ENCODE peak calls at places on chromosomes 6 and 20, in five cellular contexts. C is neural progenitor cell, S is iris pigment epithelial cell, W is mucosa of gallbladder, Z is NCI-H1930. T is an unnamed sample.

GRCh38 chr6:14975124-14975815 is 270.6 kb upstream of the JARID2 start:
- DNase-seq in C (peak), S (no peak), W (no peak), Z (no peak), T (peak)

GRCh38 chr6:112640895-112641294 is 293.8 kb downstream of the RFPL4B start:
- DNase-seq in C (no peak), S (peak), W (no peak), Z (no peak), T (peak)

GRCh38 chr6:159217595-159218275 is 48.5 kb downstream of the FNDC1 start:
- DNase-seq in C (peak), S (peak), W (peak), Z (peak), T (peak)

GRCh38 chr6:80962382-80962781 is 790.1 kb downstream of the TENT5A start:
- DNase-seq in C (no peak), S (no peak), W (no peak), Z (no peak), T (no peak)

GRCh38 chr6:129236110-129236509 is 353.2 kb downstream of the LAMA2 start:
- DNase-seq in C (no peak), S (no peak), W (no peak), Z (no peak), T (no peak)

GRCh38 chr6:107216197-107216933 is 101.0 kb upstream of the BEND3 start:
- DNase-seq in C (no peak), S (no peak), W (no peak), Z (no peak), T (no peak)

GRCh38 chr6:20877008-20877937 is 343.0 kb downstream of the CDKAL1 start:
- DNase-seq in C (no peak), S (peak), W (peak), Z (no peak), T (peak)

GRCh38 chr6:6661684-6662083 is 73.2 kb downstream of the LY86 start:
- DNase-seq in C (no peak), S (peak), W (peak), Z (peak), T (peak)

GRCh38 chr6:134669531-134669930 is 280.4 kb downstream of the ALDH8A1 start:
- DNase-seq in C (no peak), S (no peak), W (no peak), Z (no peak), T (peak)

GRCh38 chr20:52852695-52853094 is 119.5 kb upstream of the TSHZ2 start:
- DNase-seq in C (no peak), S (no peak), W (no peak), Z (no peak), T (no peak)

GRCh38 chr20:37947943-37948342 is 45.0 kb downstream of the VSTM2L start:
- DNase-seq in C (no peak), S (no peak), W (no peak), Z (no peak), T (no peak)

GRCh38 chr6:139654309-139654708 is 279.9 kb upstream of the CITED2 start:
- DNase-seq in C (no peak), S (no peak), W (no peak), Z (no peak), T (no peak)

T was measured in amniotic epithelial cell.